ENCODE peak calls at places on chromosome 11, in five cellular contexts. D is K562, T is HCT116, E is GM12878, H is HepG2. K is an unnamed sample.

GRCh38 chr11:61739966-61740365 is 12.5 kb upstream of the MYRF start:
- DNase-seq in D (no peak), T (no peak), E (no peak), H (no peak), K (no peak)

GRCh38 chr11:134911514-134912180 is 499.6 kb upstream of the B3GAT1 start:
- DNase-seq in D (no peak), T (no peak), E (no peak), H (no peak), K (peak; percentile 66)

GRCh38 chr11:21975242-21975641 is 217.6 kb upstream of the ANO5 start:
- DNase-seq in D (no peak), T (no peak), E (no peak), H (no peak), K (no peak)

GRCh38 chr11:3158131-3158591 is 6.9 kb downstream of the OSBPL5 start:
- DNase-seq in D (no peak), T (no peak), E (no peak), H (no peak), K (no peak)

GRCh38 chr11:4495487-4495886 is 13.0 kb downstream of the OR52K1 start:
- DNase-seq in D (no peak), T (no peak), E (no peak), H (no peak), K (no peak)

GRCh38 chr11:77732143-77732542 is 88.4 kb downstream of the RSF1 start:
- DNase-seq in D (no peak), T (no peak), E (no peak), H (peak; percentile 39), K (no peak)

GRCh38 chr11:115471367-115471766 is 32.8 kb downstream of the CADM1 start:
- DNase-seq in D (no peak), T (no peak), E (peak; percentile 40), H (peak; percentile 80), K (no peak)

GRCh38 chr11:102268985-102269470 is 48.3 kb upstream of the BIRC3 start:
- DNase-seq in D (no peak), T (no peak), E (no peak), H (no peak), K (no peak)

GRCh38 chr11:117837791-117838190 is 13.2 kb upstream of the FXYD2 start:
- DNase-seq in D (no peak), T (no peak), E (no peak), H (no peak), K (no peak)

GRCh38 chr11:117171007-117171647 is 7.4 kb upstream of the SIDT2 start:
- DNase-seq in D (no peak), T (no peak), E (no peak), H (no peak), K (no peak)

GRCh38 chr11:33910261-33910959 is 18.5 kb upstream of the LMO2 start:
- DNase-seq in D (no peak), T (no peak), E (no peak), H (no peak), K (no peak)

GRCh38 chr11:93279911-93280347 is 50.6 kb upstream of the DEUP1 start:
- DNase-seq in D (no peak), T (no peak), E (peak; percentile 31), H (no peak), K (no peak)

GRCh38 chr11:79018371-79018849 is 422.4 kb downstream of the TENM4 start:
- DNase-seq in D (peak; percentile 2), T (no peak), E (no peak), H (no peak), K (peak; percentile 65)

GRCh38 chr11:116910378-116910777 is 73.0 kb upstream of the APOA1 start:
- DNase-seq in D (no peak), T (no peak), E (no peak), H (no peak), K (no peak)

GRCh38 chr11:57214494-57214893 is 22.6 kb downstream of the APLNR start:
- DNase-seq in D (no peak), T (no peak), E (no peak), H (no peak), K (no peak)

GRCh38 chr11:69052343-69053168 is 3.8 kb downstream of the TPCN2 start:
- DNase-seq in D (no peak), T (no peak), E (no peak), H (no peak), K (no peak)

GRCh38 chr11:102415252-102415916 is 37.2 kb downstream of the TMEM123 start:
- DNase-seq in D (no peak), T (no peak), E (no peak), H (no peak), K (no peak)

GRCh38 chr11:111777094-111778046 is 11.2 kb upstream of the PPP2R1B start:
- DNase-seq in D (peak; percentile 77), T (peak; percentile 53), E (peak; percentile 52), H (peak; percentile 82), K (peak; percentile 60)

GRCh38 chr11:108859510-108859909 is 194.6 kb downstream of the DDX10 start:
- DNase-seq in D (no peak), T (no peak), E (no peak), H (no peak), K (no peak)

GRCh38 chr11:121033635-121034034 is 9.7 kb downstream of the TBCEL start:
- DNase-seq in D (no peak), T (no peak), E (no peak), H (no peak), K (no peak)

GRCh38 chr11:36292311-36292722 is 3.1 kb upstream of the COMMD9 start:
- DNase-seq in D (peak; percentile 49), T (peak; percentile 26), E (peak; percentile 23), H (no peak), K (peak; percentile 71)

GRCh38 chr11:34380696-34381095 is 22.9 kb upstream of the ABTB2 start:
- DNase-seq in D (no peak), T (peak; percentile 39), E (no peak), H (peak; percentile 31), K (no peak)

GRCh38 chr11:108958446-108959123 is 293.7 kb downstream of the DDX10 start:
- DNase-seq in D (peak; percentile 43), T (no peak), E (no peak), H (no peak), K (peak; percentile 52)

GRCh38 chr11:127643659-127644058 is 643.1 kb upstream of the KIRREL3 start:
- DNase-seq in D (no peak), T (no peak), E (no peak), H (no peak), K (peak; percentile 41)

GRCh38 chr11:19498986-19499669 is 213.5 kb upstream of the NAV2 start:
- DNase-seq in D (no peak), T (no peak), E (no peak), H (no peak), K (no peak)

GRCh38 chr11:91664521-91664920 is 560.1 kb upstream of the FAT3 start:
- DNase-seq in D (no peak), T (no peak), E (no peak), H (no peak), K (no peak)

GRCh38 chr11:14713518-14714244 is 70.1 kb downstream of the PDE3B start:
- DNase-seq in D (no peak), T (no peak), E (no peak), H (no peak), K (no peak)

GRCh38 chr11:12121011-12121410 is 10.6 kb downstream of the MICAL2 start:
- DNase-seq in D (no peak), T (no peak), E (no peak), H (no peak), K (no peak)

GRCh38 chr11:12120031-12121008 is 9.9 kb downstream of the MICAL2 start:
- DNase-seq in D (peak; percentile 64), T (no peak), E (no peak), H (peak; percentile 25), K (no peak)

GRCh38 chr11:12122083-12122482 is 11.7 kb downstream of the MICAL2 start:
- DNase-seq in D (no peak), T (peak; percentile 48), E (no peak), H (peak; percentile 32), K (no peak)

GRCh38 chr11:12123177-12123576 is 12.8 kb downstream of the MICAL2 start:
- DNase-seq in D (no peak), T (no peak), E (no peak), H (no peak), K (no peak)

DNA sequence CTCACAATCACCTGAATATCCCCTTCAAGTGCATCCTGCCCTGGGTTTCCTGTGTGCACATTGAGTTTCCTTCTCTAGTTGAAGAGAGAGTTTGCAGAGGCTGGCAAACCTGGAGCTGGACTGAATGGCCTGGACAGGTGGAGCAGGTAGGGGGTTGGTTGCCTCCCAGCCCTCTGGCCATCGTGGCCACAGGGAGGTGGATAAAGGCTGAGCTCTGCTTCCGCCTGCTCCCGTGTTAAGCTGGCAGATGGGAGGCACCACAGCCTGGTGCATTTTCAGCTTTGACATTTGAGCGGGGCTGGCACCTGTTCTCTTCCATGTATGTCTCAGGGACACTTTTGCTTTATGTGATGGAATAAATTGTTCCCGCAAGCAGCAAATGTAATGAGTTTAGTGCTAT is 11.1 kb downstream of the MICAL2 start:
- DNase-seq in D (no peak), T (no peak), E (no peak), H (no peak), K (no peak)
- TF ChIP-seq ZBTB33 in D (no peak), T (no peak), E (no peak), H (no peak), K (no peak)

GRCh38 chr11:8566613-8567210 is 27.3 kb downstream of the STK33 start:
- DNase-seq in D (peak; percentile 41), T (peak; percentile 23), E (peak; percentile 32), H (peak; percentile 23), K (peak; percentile 14)
- TF ChIP-seq ZBTB33 in D (no peak), T (no peak), E (no peak), H (no peak), K (no peak)

GRCh38 chr11:8639655-8640054 is 42.8 kb downstream of the TRIM66 start:
- DNase-seq in D (no peak), T (no peak), E (no peak), H (no peak), K (peak; percentile 30)
- TF ChIP-seq ZBTB33 in D (no peak), T (no peak), E (no peak), H (no peak), K (no peak)

GRCh38 chr11:123477205-123477907 is 47.3 kb downstream of the GRAMD1B start:
- DNase-seq in D (no peak), T (no peak), E (no peak), H (no peak), K (no peak)
- TF ChIP-seq ZBTB33 in D (no peak), T (no peak), E (no peak), H (no peak), K (no peak)

GRCh38 chr11:58392741-58393140 is 13.9 kb downstream of the OR5B3 start:
- DNase-seq in D (no peak), T (no peak), E (no peak), H (peak; percentile 2), K (no peak)

GRCh38 chr11:58391879-58392278 is 14.8 kb downstream of the OR5B3 start:
- DNase-seq in D (no peak), T (no peak), E (no peak), H (no peak), K (no peak)

GRCh38 chr11:58395581-58395980 is 11.1 kb downstream of the OR5B3 start:
- DNase-seq in D (no peak), T (no peak), E (no peak), H (no peak), K (no peak)

GRCh38 chr11:58390551-58391063 is 16.1 kb downstream of the OR5B3 start:
- DNase-seq in D (no peak), T (no peak), E (no peak), H (no peak), K (no peak)

GRCh38 chr11:58394195-58394594 is 12.5 kb downstream of the OR5B3 start:
- DNase-seq in D (no peak), T (no peak), E (no peak), H (peak; percentile 62), K (no peak)
- TF ChIP-seq ZBTB33 in D (no peak), T (no peak), E (no peak), H (no peak), K (no peak)